ENCODE peak calls at places on chromosomes 7 and 10, in five cellular contexts. I is fibroblast of the aortic adventitia, V is WTC11, R is fibroblast of lung, J is fibroblast of villous mesenchyme. X is an unnamed sample.

GRCh38 chr10:79413196-79413595 is 32.2 kb downstream of the ZCCHC24 start:
- DNase-seq in R (no peak), I (no peak), V (no peak), J (peak; percentile 42), X (peak; percentile 48)

GRCh38 chr7:25698709-25699108 is 453.3 kb upstream of the NFE2L3 start:
- DNase-seq in R (no peak), I (no peak), V (no peak), J (peak; percentile 12), X (no peak)

GRCh38 chr7:11923376-11923922 is 91.5 kb upstream of the THSD7A start:
- DNase-seq in I (no peak), R (peak; percentile 2), J (no peak), V (no peak), X (no peak)

GRCh38 chr7:91263359-91264082 is 712 bp upstream of the FZD1 start:
- DNase-seq in V (peak; percentile 47), J (peak; percentile 32), R (peak; percentile 38), I (no peak), X (no peak)

GRCh38 chr10:126290232-126290631 is 98.0 kb downstream of the ADAM12 start:
- DNase-seq in J (no peak), V (no peak), R (no peak), I (no peak), X (no peak)

GRCh38 chr7:116771640-116772039 is 90.7 kb upstream of the CAPZA2 start:
- DNase-seq in J (no peak), R (no peak), I (no peak), V (no peak), X (no peak)

GRCh38 chr10:34746094-34746493 is 69.0 kb downstream of the PARD3 start:
- DNase-seq in J (no peak), R (no peak), I (no peak), V (no peak), X (no peak)

GRCh38 chr10:124211921-124212320 is 118.5 kb upstream of the CHST15 start:
- DNase-seq in I (no peak), R (peak; percentile 30), J (peak; percentile 69), V (no peak), X (peak; percentile 73)

GRCh38 chr7:47677664-47678063 is 95.8 kb upstream of the TNS3 start:
- DNase-seq in J (peak; percentile 97), R (peak; percentile 26), V (no peak), I (no peak), X (peak; percentile 78)

GRCh38 chr10:119686465-119687191 is 35.4 kb downstream of the BAG3 start:
- DNase-seq in I (peak; percentile 91), V (peak; percentile 77), J (peak; percentile 86), R (peak; percentile 84), X (peak; percentile 95)

GRCh38 chr7:28570970-28571288 is 158.6 kb downstream of the CREB5 start:
- DNase-seq in R (peak; percentile 25), I (no peak), J (peak; percentile 22), V (no peak), X (peak; percentile 56)

GRCh38 chr10:84088626-84089025 is 50.7 kb upstream of the GHITM start:
- DNase-seq in R (no peak), J (no peak), V (no peak), I (peak; percentile 27), X (no peak)

GRCh38 chr10:1184541-1185415 is 128.6 kb downstream of the WDR37 start:
- DNase-seq in V (peak; percentile 13), I (no peak), R (no peak), J (no peak), X (no peak)

GRCh38 chr10:132498562-132499366 is 38.8 kb upstream of the INPP5A start:
- DNase-seq in J (no peak), I (no peak), R (no peak), V (peak; percentile 4), X (no peak)

GRCh38 chr10:44383749-44384600 is 922 bp downstream of the CXCL12 start:
- DNase-seq in R (peak; percentile 42), I (peak; percentile 56), J (peak; percentile 32), V (no peak), X (peak; percentile 30)

GRCh38 chr7:121832347-121832746 is 40.6 kb upstream of the PTPRZ1 start:
- DNase-seq in J (no peak), V (no peak), R (no peak), I (no peak), X (no peak)

GRCh38 chr7:83850037-83850619 is 201.2 kb upstream of the SEMA3E start:
- DNase-seq in I (peak; percentile 17), J (no peak), V (no peak), R (peak; percentile 3), X (no peak)

GRCh38 chr7:25263292-25263691 is 35.0 kb upstream of the NPVF start:
- DNase-seq in V (no peak), J (no peak), R (no peak), I (no peak), X (no peak)

GRCh38 chr10:53903756-53904155 is 897.3 kb downstream of the PCDH15 start:
- DNase-seq in R (no peak), I (no peak), V (no peak), J (no peak), X (no peak)

DNA sequence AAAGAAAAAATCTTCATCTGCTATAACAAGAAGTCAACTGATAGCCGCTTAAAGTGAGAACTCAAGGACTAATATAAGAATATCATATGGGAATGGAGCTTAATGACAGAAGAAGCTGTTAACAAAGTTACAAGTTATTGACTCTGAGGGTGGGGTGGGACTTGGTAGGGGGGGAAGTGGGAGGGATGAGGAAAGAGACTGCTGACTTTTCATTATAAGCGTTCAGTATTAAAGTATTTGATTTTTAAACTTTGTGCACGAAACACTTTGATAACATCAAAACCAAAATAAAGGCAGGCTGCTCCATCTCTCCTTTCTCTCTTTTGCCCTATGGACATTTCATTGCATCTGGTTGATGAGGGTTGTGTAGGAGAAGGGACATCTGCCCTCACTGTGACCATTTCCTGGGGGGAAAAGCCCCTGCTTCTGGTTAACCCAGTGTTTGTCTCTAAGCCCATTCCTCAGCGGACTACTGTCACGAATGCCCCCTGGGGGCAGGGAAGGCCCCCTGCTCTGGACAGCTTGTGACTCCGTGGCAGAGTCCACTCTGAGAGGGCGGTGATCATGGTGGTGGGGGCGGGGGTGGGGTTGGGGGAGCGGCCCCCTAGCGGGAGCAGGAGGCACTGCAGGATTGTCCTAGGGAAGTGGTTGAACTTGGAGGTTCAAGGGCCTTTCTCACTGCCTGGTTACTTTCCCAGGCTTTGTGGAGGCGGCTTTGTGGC is 17.4 kb downstream of the SLC13A4 start:
- DNase-seq in J (no peak), R (no peak), I (no peak), V (peak; percentile 31), X (no peak)
- TF ChIP-seq CTCF in J (peak; percentile 51), R (peak; percentile 51), I (peak; percentile 61), V (peak; percentile 92), X (peak; percentile 85)

DNA sequence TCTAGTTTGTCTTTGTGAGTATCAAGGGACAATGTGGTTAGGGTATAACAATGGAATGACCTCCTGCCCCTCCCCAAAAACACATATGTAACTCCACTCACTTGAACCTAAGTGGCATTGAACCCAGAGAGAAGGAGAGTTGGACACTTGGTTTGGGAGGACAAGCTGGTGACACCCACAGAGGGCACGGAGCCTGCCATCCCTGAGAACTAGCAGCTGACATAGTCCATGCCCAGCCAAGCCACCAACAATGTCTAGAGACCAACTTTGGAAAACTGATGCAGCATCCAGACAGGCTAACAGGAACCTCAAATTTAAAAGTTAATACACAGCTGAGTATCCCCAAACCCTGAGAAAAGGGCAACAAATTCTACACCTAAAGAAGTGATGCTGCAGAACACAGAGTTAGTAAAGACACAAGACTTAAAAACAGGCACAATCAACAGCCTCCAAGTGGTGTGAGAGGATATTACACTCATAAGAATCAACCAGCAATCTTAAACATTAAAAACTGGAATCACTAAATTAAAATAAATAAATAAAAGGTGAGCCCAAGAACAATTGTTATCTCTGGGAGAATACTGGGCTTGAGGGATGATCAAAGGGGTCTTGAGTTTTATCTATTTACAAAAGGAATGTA is 27.2 kb downstream of the NUDCD3 start:
- DNase-seq in J (no peak), R (peak; percentile 26), I (peak; percentile 39), V (no peak), X (no peak)
- TF ChIP-seq CTCF in J (peak; percentile 45), R (peak; percentile 45), I (peak; percentile 39), V (no peak), X (peak; percentile 75)

GRCh38 chr7:5231116-5231515 is 41.1 kb downstream of the WIPI2 start:
- DNase-seq in I (no peak), R (no peak), J (no peak), V (no peak), X (no peak)
- TF ChIP-seq CTCF in I (no peak), R (no peak), J (no peak), V (no peak), X (no peak)

DNA sequence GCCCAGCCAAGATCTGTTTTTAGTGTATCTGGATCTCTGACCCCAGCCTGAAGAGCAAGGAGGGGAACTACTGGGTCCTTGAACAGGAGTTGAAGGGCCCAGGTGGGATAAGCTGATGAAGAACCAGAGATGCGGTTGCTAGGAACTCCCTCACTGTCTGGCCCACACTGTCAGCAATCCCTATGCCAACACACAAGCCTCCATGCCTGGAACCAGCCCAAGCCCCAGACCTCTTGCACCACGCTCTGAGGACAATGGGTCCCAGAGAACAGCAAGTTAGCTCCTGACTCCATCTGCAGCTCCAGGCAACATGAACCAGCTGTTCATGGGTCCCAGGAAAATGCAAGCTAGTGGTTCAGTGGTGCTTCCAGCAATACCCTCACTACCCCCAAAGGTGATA is 2.4 kb downstream of the NAT16 start:
- DNase-seq in J (no peak), V (no peak), R (peak; percentile 33), I (no peak), X (no peak)
- TF ChIP-seq CTCF in J (no peak), V (no peak), R (no peak), I (no peak), X (no peak)

DNA sequence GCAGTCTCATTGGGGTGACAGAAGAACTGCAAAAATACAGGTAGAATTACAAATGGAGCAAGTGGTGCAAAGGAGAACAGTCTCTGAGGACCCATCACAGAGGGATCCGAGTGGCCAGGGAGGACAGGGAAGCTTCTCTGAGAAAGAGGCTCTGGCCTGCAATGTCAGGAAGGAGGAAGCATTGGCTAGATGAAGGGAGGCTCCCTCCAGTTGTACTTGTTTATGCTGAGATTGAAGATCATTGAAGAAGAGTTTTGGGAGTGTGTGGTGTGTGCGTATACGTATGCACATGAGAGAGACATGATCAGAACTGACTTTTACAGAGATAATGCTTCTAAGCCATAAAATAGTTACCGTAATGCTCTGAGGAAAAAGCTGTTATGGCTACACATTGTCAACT is 274.7 kb upstream of the FZD8 start:
- DNase-seq in R (no peak), V (no peak), I (no peak), J (peak; percentile 55), X (no peak)
- TF ChIP-seq CTCF in R (peak; percentile 12), V (no peak), I (peak; percentile 8), J (peak; percentile 53), X (peak; percentile 57)

GRCh38 chr10:13613519-13613918 is 26.8 kb downstream of the PRPF18 start:
- DNase-seq in I (peak; percentile 74), J (peak; percentile 51), V (no peak), R (peak; percentile 79), X (peak; percentile 62)
- TF ChIP-seq CTCF in I (peak; percentile 47), J (peak; percentile 47), V (no peak), R (peak; percentile 60), X (peak; percentile 75)

GRCh38 chr10:114239117-114239993 is at the start of gene VWA2:
- DNase-seq in I (no peak), V (peak; percentile 69), J (no peak), R (no peak), X (no peak)
- TF ChIP-seq CTCF in I (no peak), V (no peak), J (no peak), R (no peak), X (no peak)

GRCh38 chr7:20834656-20835055 is 48.0 kb upstream of the SP8 start:
- DNase-seq in J (no peak), V (no peak), R (no peak), I (no peak), X (no peak)
- TF ChIP-seq CTCF in J (no peak), V (peak; percentile 35), R (no peak), I (no peak), X (peak; percentile 33)

GRCh38 chr10:93039721-93040120 is 20.9 kb upstream of the CYP26C1 start:
- DNase-seq in I (peak; percentile 64), R (peak; percentile 59), J (peak; percentile 41), V (no peak), X (peak; percentile 48)
- TF ChIP-seq CTCF in I (peak; percentile 77), R (peak; percentile 72), J (peak; percentile 75), V (peak; percentile 25), X (peak; percentile 81)

X was measured in HFFc6.